ENCODE peak calls at places on chromosomes 13 and 19, in seven cellular contexts. O is thoracic aorta; I is HFF-Myc; U is KG1; K is NCI-H460; P is stimulated activated CD4-positive, alpha-beta T cell treated with anti-CD3 and anti-CD28 coated beads, Interleukin-4, amount 100 ng/mL, for 4 hours; D is cardiac fibroblast. V is an unnamed sample.
A peak's percentile ranks its signal among the peaks of the same experiment; 100 is the strongest.

GRCh38 chr19:14006766-14007562 is 844 bp upstream of the RFX1 start:
- DNase-seq in O (no peak), I (no peak), U (peak; percentile 68), K (no peak), P (no peak), D (no peak), V (no peak)

GRCh38 chr19:58277197-58277596 is 1.6 kb upstream of the ZNF8 start:
- DNase-seq in O (no peak), I (no peak), U (no peak), K (no peak), P (no peak), D (no peak), V (no peak)

GRCh38 chr19:5822181-5822844 is 17.2 kb downstream of the FUT6 start:
- DNase-seq in O (no peak), I (no peak), U (no peak), K (no peak), P (no peak), D (no peak), V (no peak)

GRCh38 chr13:57629391-57629804 is 2.1 kb upstream of the PCDH17 start:
- DNase-seq in O (no peak), I (no peak), U (no peak), K (no peak), P (peak; percentile 19), D (peak; percentile 3), V (no peak)

GRCh38 chr19:11191273-11191755 is 6.0 kb downstream of the KANK2 start:
- DNase-seq in O (peak; percentile 65), I (no peak), U (no peak), K (no peak), P (no peak), D (peak; percentile 74), V (no peak)

GRCh38 chr19:34633806-34634205 is 43.2 kb downstream of the SCGB2B2 start:
- DNase-seq in O (no peak), I (no peak), U (no peak), K (no peak), P (no peak), D (no peak), V (no peak)

GRCh38 chr19:57903298-57904174 is 12.9 kb downstream of the ZNF417 start:
- DNase-seq in O (no peak), I (no peak), U (peak; percentile 31), K (no peak), P (no peak), D (peak; percentile 71), V (no peak)

GRCh38 chr19:34316741-34317241 is 48.2 kb upstream of the GPI start:
- DNase-seq in O (no peak), I (peak; percentile 41), U (no peak), K (no peak), P (no peak), D (peak; percentile 41), V (no peak)

GRCh38 chr19:49597703-49597974 is 6.7 kb downstream of the PRR12 start:
- DNase-seq in O (no peak), I (no peak), U (no peak), K (no peak), P (no peak), D (no peak), V (no peak)

GRCh38 chr19:18388328-18389094 is 2.6 kb downstream of the GDF15 start:
- DNase-seq in O (peak; percentile 40), I (no peak), U (peak; percentile 70), K (peak; percentile 55), P (peak; percentile 63), D (peak; percentile 59), V (no peak)

GRCh38 chr13:74128171-74128767 is 5.9 kb downstream of the KLF12 start:
- DNase-seq in O (no peak), I (no peak), U (no peak), K (no peak), P (no peak), D (peak; percentile 62), V (no peak)

GRCh38 chr13:107370036-107370785 is 802.3 kb upstream of the ARGLU1 start:
- DNase-seq in O (no peak), I (no peak), U (no peak), K (peak; percentile 41), P (no peak), D (peak; percentile 59), V (no peak)

GRCh38 chr19:10836478-10837325 is 690 bp upstream of the TMED1 start:
- DNase-seq in O (peak; percentile 54), I (peak; percentile 73), U (no peak), K (no peak), P (peak; percentile 85), D (peak; percentile 91), V (no peak)

GRCh38 chr19:5271145-5271544 is 69.5 kb downstream of the PTPRS start:
- DNase-seq in O (no peak), I (no peak), U (no peak), K (no peak), P (no peak), D (no peak), V (no peak)

GRCh38 chr13:47148543-47148942 is 251.7 kb upstream of the HTR2A start:
- DNase-seq in O (no peak), I (no peak), U (no peak), K (no peak), P (no peak), D (no peak), V (no peak)

GRCh38 chr13:37608750-37609339 is 10.3 kb upstream of the POSTN start:
- DNase-seq in O (no peak), I (no peak), U (no peak), K (no peak), P (no peak), D (no peak), V (no peak)

GRCh38 chr19:47608908-47609879 is at the start of gene BICRA:
- DNase-seq in O (peak; percentile 42), I (peak; percentile 32), U (peak; percentile 78), K (no peak), P (peak; percentile 71), D (peak; percentile 88), V (no peak)

GRCh38 chr19:40365613-40366401 is 17.3 kb downstream of the PLD3 start:
- DNase-seq in O (no peak), I (peak; percentile 14), U (no peak), K (no peak), P (peak; percentile 10), D (peak; percentile 84), V (no peak)

GRCh38 chr13:39538826-39539555 is 64.0 kb downstream of the LHFPL6 start:
- DNase-seq in O (no peak), I (peak; percentile 48), U (no peak), K (no peak), P (no peak), D (no peak), V (no peak)

GRCh38 chr19:4233282-4233853 is 4.0 kb downstream of the EBI3 start:
- DNase-seq in O (no peak), I (no peak), U (no peak), K (peak; percentile 32), P (peak; percentile 52), D (peak; percentile 23), V (no peak)

GRCh38 chr13:74111901-74112824 is 22.0 kb downstream of the KLF12 start:
- DNase-seq in O (no peak), I (no peak), U (no peak), K (no peak), P (no peak), D (no peak), V (no peak)

GRCh38 chr13:78976696-78977095 is 317.7 kb upstream of the OBI1 start:
- DNase-seq in O (no peak), I (no peak), U (no peak), K (no peak), P (no peak), D (no peak), V (no peak)

GRCh38 chr19:18090545-18091216 is 3.9 kb upstream of the IL12RB1 start:
- DNase-seq in O (no peak), I (no peak), U (no peak), K (no peak), P (no peak), D (peak; percentile 45), V (no peak)

GRCh38 chr19:53659292-53659691 is 27.5 kb downstream of the DPRX start:
- DNase-seq in O (no peak), I (no peak), U (no peak), K (no peak), P (no peak), D (peak; percentile 3), V (peak; percentile 14)

GRCh38 chr13:108227651-108228272 is 9.6 kb downstream of the ABHD13 start:
- DNase-seq in O (no peak), I (peak; percentile 30), U (peak; percentile 33), K (no peak), P (no peak), D (peak; percentile 64), V (peak; percentile 25)

GRCh38 chr13:66565261-66565660 is 664.9 kb downstream of the PCDH9 start:
- DNase-seq in O (no peak), I (no peak), U (no peak), K (no peak), P (no peak), D (no peak), V (no peak)

GRCh38 chr13:101529419-101529818 is 76.9 kb downstream of the ITGBL1 start:
- DNase-seq in O (no peak), I (no peak), U (no peak), K (no peak), P (no peak), D (peak; percentile 54), V (no peak)

GRCh38 chr13:113937497-113938140 is 36.3 kb downstream of the C13orf46 start:
- DNase-seq in O (no peak), I (no peak), U (no peak), K (no peak), P (no peak), D (no peak), V (no peak)

GRCh38 chr19:28239270-28239669 is 973.7 kb downstream of the UQCRFS1 start:
- DNase-seq in O (no peak), I (no peak), U (no peak), K (no peak), P (no peak), D (peak; percentile 21), V (no peak)

GRCh38 chr13:111183959-111184684 is 69.0 kb downstream of the ARHGEF7 start:
- DNase-seq in O (no peak), I (no peak), U (peak; percentile 73), K (no peak), P (no peak), D (no peak), V (no peak)

GRCh38 chr19:18764591-18765051 is 26.5 kb downstream of the COMP start:
- DNase-seq in O (no peak), I (no peak), U (no peak), K (no peak), P (no peak), D (no peak), V (no peak)

GRCh38 chr13:95536629-95537241 is 15.8 kb upstream of the CLDN10 start:
- DNase-seq in O (no peak), I (peak; percentile 11), U (no peak), K (peak; percentile 26), P (no peak), D (peak; percentile 59), V (no peak)

GRCh38 chr19:23596872-23597271 is 90.1 kb downstream of the ZNF675 start:
- DNase-seq in O (no peak), I (no peak), U (no peak), K (no peak), P (no peak), D (no peak), V (no peak)

GRCh38 chr19:8269724-8270123 is 38.4 kb downstream of the CD320 start:
- DNase-seq in O (no peak), I (no peak), U (no peak), K (no peak), P (no peak), D (no peak), V (no peak)

GRCh38 chr19:34963531-34964406 is at the start of gene ZNF792:
- DNase-seq in O (no peak), I (no peak), U (peak; percentile 16), K (peak; percentile 9), P (peak; percentile 22), D (peak; percentile 61), V (no peak)

GRCh38 chr19:49436381-49437017 is 4.8 kb downstream of the SLC17A7 start:
- DNase-seq in O (no peak), I (no peak), U (no peak), K (no peak), P (peak; percentile 53), D (no peak), V (no peak)